ENCODE peak calls at places on chromosomes 6 and 20, in four cellular contexts. One of them, this sample, is unnamed.

GRCh38 chr6:20254295-20254694 is 42.0 kb upstream of the MBOAT1 start:
- DNase-seq in A549: no peak
- DNase-seq in heart right ventricle: no peak
- DNase-seq in transverse colon: no peak
- DNase-seq in this sample: no peak

GRCh38 chr6:37033255-37033654 is 27.8 kb downstream of the FGD2 start:
- DNase-seq in A549: no peak
- DNase-seq in transverse colon: no peak
- DNase-seq in heart right ventricle: no peak
- DNase-seq in this sample: no peak

GRCh38 chr6:163667372-163668060 is 253.0 kb downstream of the QKI start:
- DNase-seq in heart right ventricle: no peak
- DNase-seq in transverse colon: peak; percentile 38
- DNase-seq in A549: no peak
- DNase-seq in this sample: peak; percentile 2

GRCh38 chr6:157921685-157922367 is 59.8 kb upstream of the SYNJ2 start:
- DNase-seq in heart right ventricle: no peak
- DNase-seq in transverse colon: no peak
- DNase-seq in A549: no peak
- DNase-seq in this sample: no peak

GRCh38 chr20:34066476-34067090 is 45.5 kb downstream of the EIF2S2 start:
- DNase-seq in transverse colon: no peak
- DNase-seq in A549: no peak
- DNase-seq in heart right ventricle: no peak
- DNase-seq in this sample: no peak

GRCh38 chr20:9038791-9039190 is 30.1 kb upstream of the PLCB4 start:
- DNase-seq in transverse colon: no peak
- DNase-seq in A549: no peak
- DNase-seq in heart right ventricle: no peak
- DNase-seq in this sample: no peak

GRCh38 chr6:49826743-49827406 is 39.5 kb downstream of the CRISP1 start:
- DNase-seq in A549: no peak
- DNase-seq in heart right ventricle: no peak
- DNase-seq in transverse colon: no peak
- DNase-seq in this sample: peak; percentile 56

GRCh38 chr20:33791959-33792597 is 19.1 kb upstream of the CHMP4B start:
- DNase-seq in heart right ventricle: peak; percentile 40
- DNase-seq in A549: peak; percentile 40
- DNase-seq in transverse colon: peak; percentile 69
- DNase-seq in this sample: peak; percentile 48

GRCh38 chr6:132506869-132507813 is 5.8 kb downstream of the STX7 start:
- DNase-seq in A549: no peak
- DNase-seq in transverse colon: no peak
- DNase-seq in heart right ventricle: no peak
- DNase-seq in this sample: peak; percentile 79

GRCh38 chr6:105137388-105137787 is 42.4 kb downstream of the POPDC3 start:
- DNase-seq in heart right ventricle: peak; percentile 28
- DNase-seq in transverse colon: no peak
- DNase-seq in A549: no peak
- DNase-seq in this sample: no peak

GRCh38 chr6:111658445-111659154 is 52.9 kb upstream of the TRAF3IP2 start:
- DNase-seq in heart right ventricle: no peak
- DNase-seq in A549: no peak
- DNase-seq in transverse colon: no peak
- DNase-seq in this sample: no peak

GRCh38 chr6:89492025-89492640 is 59.2 kb downstream of the ANKRD6 start:
- DNase-seq in heart right ventricle: no peak
- DNase-seq in transverse colon: no peak
- DNase-seq in A549: no peak
- DNase-seq in this sample: no peak

GRCh38 chr6:169326067-169326799 is 72.6 kb upstream of the THBS2 start:
- DNase-seq in heart right ventricle: no peak
- DNase-seq in transverse colon: no peak
- DNase-seq in A549: peak; percentile 39
- DNase-seq in this sample: peak; percentile 9

GRCh38 chr6:23218751-23219150 is 649.4 kb downstream of the HDGFL1 start:
- DNase-seq in transverse colon: no peak
- DNase-seq in heart right ventricle: no peak
- DNase-seq in A549: no peak
- DNase-seq in this sample: no peak

GRCh38 chr6:48087448-48087847 is 23.5 kb downstream of the PTCHD4 start:
- DNase-seq in transverse colon: no peak
- DNase-seq in heart right ventricle: no peak
- DNase-seq in A549: peak; percentile 22
- DNase-seq in this sample: no peak

GRCh38 chr6:26022166-26022510 is 59.5 kb downstream of the TRIM38 start:
- DNase-seq in A549: peak; percentile 81
- DNase-seq in heart right ventricle: no peak
- DNase-seq in transverse colon: peak; percentile 58
- DNase-seq in this sample: peak; percentile 74

GRCh38 chr20:45044084-45044573 is 56.8 kb downstream of the KCNS1 start:
- DNase-seq in transverse colon: peak; percentile 15
- DNase-seq in heart right ventricle: no peak
- DNase-seq in A549: peak; percentile 75
- DNase-seq in this sample: peak; percentile 80

GRCh38 chr6:140480852-140481251 is 1106.4 kb upstream of the CITED2 start:
- DNase-seq in heart right ventricle: no peak
- DNase-seq in A549: no peak
- DNase-seq in transverse colon: no peak
- DNase-seq in this sample: no peak

GRCh38 chr6:159540152-159540551 is 152.9 kb downstream of the SOD2 start:
- DNase-seq in A549: peak; percentile 14
- DNase-seq in heart right ventricle: no peak
- DNase-seq in transverse colon: no peak
- DNase-seq in this sample: no peak

GRCh38 chr20:650281-650680 is 2.7 kb downstream of the SRXN1 start:
- DNase-seq in transverse colon: no peak
- DNase-seq in heart right ventricle: no peak
- DNase-seq in A549: no peak
- DNase-seq in this sample: no peak

GRCh38 chr6:36897629-36898028 is 11.9 kb downstream of the C6orf89 start:
- DNase-seq in heart right ventricle: no peak
- DNase-seq in transverse colon: no peak
- DNase-seq in A549: peak; percentile 29
- DNase-seq in this sample: no peak

GRCh38 chr20:24996449-24997195 is 4.1 kb upstream of the APMAP start:
- DNase-seq in transverse colon: no peak
- DNase-seq in heart right ventricle: no peak
- DNase-seq in A549: no peak
- DNase-seq in this sample: no peak

GRCh38 chr20:2101057-2101934 is at the start of gene STK35:
- DNase-seq in heart right ventricle: peak; percentile 85
- DNase-seq in transverse colon: peak; percentile 85
- DNase-seq in A549: peak; percentile 86
- DNase-seq in this sample: peak; percentile 80

GRCh38 chr6:47524136-47524840 is 46.7 kb downstream of the CD2AP start:
- DNase-seq in A549: no peak
- DNase-seq in transverse colon: no peak
- DNase-seq in heart right ventricle: no peak
- DNase-seq in this sample: peak; percentile 58

GRCh38 chr20:20668639-20669038 is 43.8 kb downstream of the RALGAPA2 start:
- DNase-seq in transverse colon: no peak
- DNase-seq in A549: no peak
- DNase-seq in heart right ventricle: no peak
- DNase-seq in this sample: no peak

DNA sequence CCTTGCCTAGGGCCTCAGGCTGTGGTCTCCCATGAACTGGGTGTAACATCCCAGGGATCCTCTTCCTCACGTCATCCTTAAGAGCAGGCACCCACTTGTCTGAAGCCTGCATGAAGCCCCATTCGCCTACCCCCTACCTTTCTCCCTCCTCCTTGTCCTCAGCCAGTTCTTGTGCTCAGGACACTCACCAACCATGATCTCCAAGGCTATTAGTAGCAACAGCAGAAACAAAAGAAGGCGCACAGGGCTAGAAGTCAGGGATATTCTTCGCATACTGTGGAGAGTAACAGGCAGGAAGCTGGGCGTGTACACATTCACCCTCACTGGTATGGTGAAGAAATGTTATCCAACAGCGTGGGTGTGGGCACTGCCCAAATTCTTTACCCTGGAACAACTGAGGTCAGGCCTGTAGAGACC is 7.3 kb downstream of the RAET1E start:
- DNase-seq in transverse colon: no peak
- DNase-seq in heart right ventricle: no peak
- DNase-seq in A549: peak; percentile 34
- DNase-seq in this sample: no peak
- H3K4me1 ChIP-seq in transverse colon: peaks cover 9% of the 10 kb centered on the region
- H3K4me1 ChIP-seq in heart right ventricle: peaks cover 8% of the 10 kb centered on the region
- H3K4me1 ChIP-seq in A549: peaks cover 69% of the 10 kb centered on the region
- H3K4me1 ChIP-seq in this sample: no peaks in the 10 kb centered on the region

GRCh38 chr20:11654766-11655165 is 262.9 kb upstream of the BTBD3 start:
- DNase-seq in A549: no peak
- DNase-seq in heart right ventricle: no peak
- DNase-seq in transverse colon: no peak
- DNase-seq in this sample: no peak

GRCh38 chr20:11660673-11661072 is 257.0 kb upstream of the BTBD3 start:
- DNase-seq in A549: no peak
- DNase-seq in transverse colon: no peak
- DNase-seq in heart right ventricle: no peak
- DNase-seq in this sample: no peak
- H3K4me3 ChIP-seq in A549: no peak overlapping the region
- H3K4me3 ChIP-seq in transverse colon: no peak overlapping the region
- H3K4me3 ChIP-seq in heart right ventricle: no peak overlapping the region
- H3K4me3 ChIP-seq in this sample: no peak overlapping the region

GRCh38 chr6:16737926-16738325 is 23.3 kb downstream of the ATXN1 start:
- DNase-seq in A549: no peak
- DNase-seq in heart right ventricle: no peak
- DNase-seq in transverse colon: no peak
- DNase-seq in this sample: no peak
- H3K27ac ChIP-seq in A549: no peak overlapping the region
- H3K27ac ChIP-seq in heart right ventricle: peak overlapping the region; percentile 65
- H3K27ac ChIP-seq in transverse colon: peak overlapping the region; percentile 71
- H3K27ac ChIP-seq in this sample: no peak overlapping the region

GRCh38 chr20:17671051-17671450 is 11.0 kb downstream of the RRBP1 start:
- DNase-seq in transverse colon: no peak
- DNase-seq in heart right ventricle: no peak
- DNase-seq in A549: no peak
- DNase-seq in this sample: no peak
- H3K4me1 ChIP-seq in transverse colon: no peaks in the 10 kb centered on the region
- H3K4me1 ChIP-seq in heart right ventricle: peaks cover 25% of the 10 kb centered on the region
- H3K4me1 ChIP-seq in A549: peaks cover 9% of the 10 kb centered on the region
- H3K4me1 ChIP-seq in this sample: no peaks in the 10 kb centered on the region

GRCh38 chr20:14523090-14523489 is 185.7 kb upstream of the FLRT3 start:
- DNase-seq in transverse colon: no peak
- DNase-seq in A549: no peak
- DNase-seq in heart right ventricle: no peak
- DNase-seq in this sample: no peak
- H3K4me3 ChIP-seq in transverse colon: no peak overlapping the region
- H3K4me3 ChIP-seq in A549: no peak overlapping the region
- H3K4me3 ChIP-seq in heart right ventricle: no peak overlapping the region
- H3K4me3 ChIP-seq in this sample: no peak overlapping the region

This sample was measured in small intestine.